ENCODE peak calls at places on chromosomes 3 and 15, in seven cellular contexts. One of them, this sample, is unnamed.

GRCh38 chr3:3802021-3802420 is 2.8 kb downstream of the LRRN1 start:
- DNase-seq in psoas muscle: peak
- DNase-seq in SW480: no peak
- DNase-seq in NCI-H2081: no peak
- DNase-seq in H9: no peak
- DNase-seq in anterior cingulate cortex: no peak
- DNase-seq in iris pigment epithelial cell: no peak
- DNase-seq in this sample: no peak

GRCh38 chr3:194269610-194270145 is 81.5 kb downstream of the CPN2 start:
- DNase-seq in NCI-H2081: no peak
- DNase-seq in H9: peak
- DNase-seq in anterior cingulate cortex: peak
- DNase-seq in psoas muscle: peak
- DNase-seq in SW480: peak
- DNase-seq in iris pigment epithelial cell: peak
- DNase-seq in this sample: peak

GRCh38 chr15:101707983-101708382 is 16.3 kb downstream of the TARS3 start:
- DNase-seq in psoas muscle: no peak
- DNase-seq in H9: no peak
- DNase-seq in iris pigment epithelial cell: no peak
- DNase-seq in SW480: no peak
- DNase-seq in anterior cingulate cortex: no peak
- DNase-seq in NCI-H2081: no peak
- DNase-seq in this sample: no peak

GRCh38 chr3:184636774-184637316 is 75.0 kb downstream of the MAGEF1 start:
- DNase-seq in psoas muscle: peak
- DNase-seq in anterior cingulate cortex: no peak
- DNase-seq in SW480: peak
- DNase-seq in NCI-H2081: peak
- DNase-seq in H9: no peak
- DNase-seq in iris pigment epithelial cell: peak
- DNase-seq in this sample: peak

GRCh38 chr3:87855626-87856025 is 203.2 kb downstream of the CGGBP1 start:
- DNase-seq in H9: no peak
- DNase-seq in iris pigment epithelial cell: peak
- DNase-seq in NCI-H2081: no peak
- DNase-seq in psoas muscle: no peak
- DNase-seq in SW480: no peak
- DNase-seq in anterior cingulate cortex: no peak
- DNase-seq in this sample: peak

GRCh38 chr15:63052961-63053698 is 10.6 kb downstream of the TPM1 start:
- DNase-seq in psoas muscle: peak
- DNase-seq in H9: no peak
- DNase-seq in SW480: no peak
- DNase-seq in iris pigment epithelial cell: peak
- DNase-seq in NCI-H2081: no peak
- DNase-seq in anterior cingulate cortex: no peak
- DNase-seq in this sample: peak

GRCh38 chr3:27960133-27960532 is 238.0 kb upstream of the EOMES start:
- DNase-seq in NCI-H2081: no peak
- DNase-seq in iris pigment epithelial cell: peak
- DNase-seq in SW480: peak
- DNase-seq in H9: no peak
- DNase-seq in psoas muscle: no peak
- DNase-seq in anterior cingulate cortex: no peak
- DNase-seq in this sample: no peak

GRCh38 chr15:61974759-61975158 is 85.5 kb downstream of the VPS13C start:
- DNase-seq in psoas muscle: no peak
- DNase-seq in iris pigment epithelial cell: peak
- DNase-seq in anterior cingulate cortex: no peak
- DNase-seq in H9: no peak
- DNase-seq in NCI-H2081: peak
- DNase-seq in SW480: peak
- DNase-seq in this sample: no peak

GRCh38 chr3:18445421-18446066 is 20.4 kb upstream of the SATB1 start:
- DNase-seq in anterior cingulate cortex: no peak
- DNase-seq in SW480: peak
- DNase-seq in iris pigment epithelial cell: no peak
- DNase-seq in NCI-H2081: peak
- DNase-seq in psoas muscle: no peak
- DNase-seq in H9: no peak
- DNase-seq in this sample: no peak

GRCh38 chr3:170634663-170635096 is 48.8 kb upstream of the SLC7A14 start:
- DNase-seq in NCI-H2081: no peak
- DNase-seq in psoas muscle: no peak
- DNase-seq in SW480: no peak
- DNase-seq in H9: no peak
- DNase-seq in anterior cingulate cortex: no peak
- DNase-seq in iris pigment epithelial cell: no peak
- DNase-seq in this sample: no peak

GRCh38 chr3:78048698-78049097 is 1008.8 kb downstream of the ROBO2 start:
- DNase-seq in H9: no peak
- DNase-seq in anterior cingulate cortex: no peak
- DNase-seq in SW480: peak
- DNase-seq in NCI-H2081: no peak
- DNase-seq in iris pigment epithelial cell: peak
- DNase-seq in psoas muscle: no peak
- DNase-seq in this sample: no peak

GRCh38 chr15:90192961-90193786 is 8.0 kb upstream of the SEMA4B start:
- DNase-seq in H9: no peak
- DNase-seq in NCI-H2081: no peak
- DNase-seq in psoas muscle: no peak
- DNase-seq in SW480: no peak
- DNase-seq in iris pigment epithelial cell: no peak
- DNase-seq in anterior cingulate cortex: peak
- DNase-seq in this sample: no peak

GRCh38 chr3:5739949-5740348 is 552.4 kb downstream of the EDEM1 start:
- DNase-seq in iris pigment epithelial cell: no peak
- DNase-seq in NCI-H2081: no peak
- DNase-seq in H9: no peak
- DNase-seq in psoas muscle: no peak
- DNase-seq in anterior cingulate cortex: no peak
- DNase-seq in SW480: no peak
- DNase-seq in this sample: no peak

GRCh38 chr3:155744626-155745324 is at the start of gene PLCH1:
- DNase-seq in H9: peak
- DNase-seq in anterior cingulate cortex: peak
- DNase-seq in psoas muscle: peak
- DNase-seq in iris pigment epithelial cell: peak
- DNase-seq in NCI-H2081: peak
- DNase-seq in SW480: peak
- DNase-seq in this sample: peak

GRCh38 chr3:48655586-48655985 is 7.1 kb downstream of the CELSR3 start:
- DNase-seq in psoas muscle: no peak
- DNase-seq in SW480: no peak
- DNase-seq in anterior cingulate cortex: no peak
- DNase-seq in iris pigment epithelial cell: no peak
- DNase-seq in NCI-H2081: no peak
- DNase-seq in H9: no peak
- DNase-seq in this sample: no peak

GRCh38 chr15:60949034-60949977 is 279.8 kb downstream of the RORA start:
- DNase-seq in anterior cingulate cortex: no peak
- DNase-seq in H9: no peak
- DNase-seq in SW480: no peak
- DNase-seq in iris pigment epithelial cell: peak
- DNase-seq in NCI-H2081: no peak
- DNase-seq in psoas muscle: no peak
- DNase-seq in this sample: no peak

GRCh38 chr15:52318729-52319500 is 23.3 kb upstream of the MYO5C start:
- DNase-seq in iris pigment epithelial cell: no peak
- DNase-seq in psoas muscle: no peak
- DNase-seq in SW480: no peak
- DNase-seq in anterior cingulate cortex: no peak
- DNase-seq in NCI-H2081: no peak
- DNase-seq in H9: no peak
- DNase-seq in this sample: no peak

GRCh38 chr3:58962040-58962651 is 87.7 kb downstream of the CFAP20DC start:
- DNase-seq in H9: no peak
- DNase-seq in anterior cingulate cortex: no peak
- DNase-seq in iris pigment epithelial cell: peak
- DNase-seq in psoas muscle: no peak
- DNase-seq in SW480: no peak
- DNase-seq in NCI-H2081: no peak
- DNase-seq in this sample: no peak

GRCh38 chr3:51982352-51982837 is 940 bp upstream of the ACY1 start:
- DNase-seq in NCI-H2081: peak
- DNase-seq in anterior cingulate cortex: no peak
- DNase-seq in H9: peak
- DNase-seq in SW480: peak
- DNase-seq in psoas muscle: no peak
- DNase-seq in iris pigment epithelial cell: no peak
- DNase-seq in this sample: peak

GRCh38 chr15:79743032-79743431 is 153.8 kb downstream of the MTHFS start:
- DNase-seq in psoas muscle: no peak
- DNase-seq in anterior cingulate cortex: no peak
- DNase-seq in SW480: no peak
- DNase-seq in iris pigment epithelial cell: no peak
- DNase-seq in H9: no peak
- DNase-seq in NCI-H2081: no peak
- DNase-seq in this sample: no peak

GRCh38 chr15:88225484-88225883 is 31.1 kb downstream of the NTRK3 start:
- DNase-seq in SW480: no peak
- DNase-seq in anterior cingulate cortex: no peak
- DNase-seq in H9: no peak
- DNase-seq in NCI-H2081: no peak
- DNase-seq in psoas muscle: no peak
- DNase-seq in iris pigment epithelial cell: no peak
- DNase-seq in this sample: no peak

GRCh38 chr15:60708684-60709083 is 229.7 kb upstream of the ICE2 start:
- DNase-seq in SW480: no peak
- DNase-seq in NCI-H2081: no peak
- DNase-seq in anterior cingulate cortex: no peak
- DNase-seq in H9: no peak
- DNase-seq in iris pigment epithelial cell: peak
- DNase-seq in psoas muscle: no peak
- DNase-seq in this sample: peak

GRCh38 chr3:98784042-98784441 is 20.9 kb downstream of the ST3GAL6 start:
- DNase-seq in anterior cingulate cortex: no peak
- DNase-seq in SW480: no peak
- DNase-seq in psoas muscle: no peak
- DNase-seq in iris pigment epithelial cell: no peak
- DNase-seq in NCI-H2081: no peak
- DNase-seq in H9: no peak
- DNase-seq in this sample: no peak

GRCh38 chr3:123735456-123735855 is 148.7 kb downstream of the MYLK start:
- DNase-seq in psoas muscle: no peak
- DNase-seq in H9: no peak
- DNase-seq in anterior cingulate cortex: no peak
- DNase-seq in iris pigment epithelial cell: no peak
- DNase-seq in SW480: no peak
- DNase-seq in NCI-H2081: no peak
- DNase-seq in this sample: no peak

GRCh38 chr15:56001476-56002078 is 8.2 kb upstream of the NEDD4 start:
- DNase-seq in anterior cingulate cortex: no peak
- DNase-seq in H9: no peak
- DNase-seq in psoas muscle: no peak
- DNase-seq in NCI-H2081: no peak
- DNase-seq in iris pigment epithelial cell: no peak
- DNase-seq in SW480: no peak
- DNase-seq in this sample: no peak

This sample was measured in hepatic stellate cell.